ENCODE peak calls at places on chromosomes 13 and 19, in four cellular contexts. One of them, this sample, is unnamed.

GRCh38 chr13:60647547-60647946 is 250.5 kb downstream of the TDRD3 start:
- DNase-seq in ELR: no peak
- DNase-seq in ovary: no peak
- DNase-seq in H9: no peak
- DNase-seq in this sample: no peak

GRCh38 chr13:90416519-90416918 is 931.0 kb upstream of the MIR17HG start:
- DNase-seq in ELR: peak
- DNase-seq in H9: no peak
- DNase-seq in ovary: no peak
- DNase-seq in this sample: no peak

GRCh38 chr13:89627991-89628390 is 1719.5 kb upstream of the MIR17HG start:
- DNase-seq in ovary: no peak
- DNase-seq in ELR: peak
- DNase-seq in H9: no peak
- DNase-seq in this sample: no peak

GRCh38 chr13:75310005-75310580 is 171.9 kb downstream of the TBC1D4 start:
- DNase-seq in H9: no peak
- DNase-seq in ovary: no peak
- DNase-seq in ELR: no peak
- DNase-seq in this sample: no peak

GRCh38 chr13:99432637-99433542 is 68.4 kb upstream of the TM9SF2 start:
- DNase-seq in ovary: no peak
- DNase-seq in ELR: peak
- DNase-seq in H9: peak
- DNase-seq in this sample: peak

GRCh38 chr13:48160879-48161278 is 66.0 kb upstream of the MED4 start:
- DNase-seq in ELR: peak
- DNase-seq in H9: no peak
- DNase-seq in ovary: no peak
- DNase-seq in this sample: no peak

GRCh38 chr19:2923510-2923909 is 21.3 kb downstream of the ZNF77 start:
- DNase-seq in ELR: peak
- DNase-seq in H9: no peak
- DNase-seq in ovary: no peak
- DNase-seq in this sample: no peak

GRCh38 chr19:41843371-41843770 is 1.1 kb downstream of the LYPD4 start:
- DNase-seq in ELR: no peak
- DNase-seq in H9: no peak
- DNase-seq in ovary: no peak
- DNase-seq in this sample: no peak

GRCh38 chr13:63541336-63541735 is 2125.7 kb upstream of the PCDH20 start:
- DNase-seq in ovary: no peak
- DNase-seq in H9: no peak
- DNase-seq in ELR: no peak
- DNase-seq in this sample: no peak